ENCODE peak calls at places on chromosome 11, in six cellular contexts. One of them, this sample, is unnamed.

GRCh38 chr11:102010776-102011500 is 36.3 kb upstream of the CFAP300 start:
- DNase-seq in HepG2: peak; percentile 53
- DNase-seq in SK-N-SH: peak; percentile 17
- DNase-seq in A549: peak; percentile 77
- DNase-seq in GM12878: no peak
- DNase-seq in K562: no peak
- DNase-seq in this sample: peak; percentile 82

GRCh38 chr11:112878228-112878627 is 83.0 kb upstream of the NCAM1 start:
- DNase-seq in GM12878: no peak
- DNase-seq in A549: no peak
- DNase-seq in K562: no peak
- DNase-seq in HepG2: no peak
- DNase-seq in SK-N-SH: no peak
- DNase-seq in this sample: no peak

GRCh38 chr11:21625982-21626381 is 566.9 kb upstream of the ANO5 start:
- DNase-seq in HepG2: no peak
- DNase-seq in GM12878: no peak
- DNase-seq in K562: no peak
- DNase-seq in SK-N-SH: no peak
- DNase-seq in A549: no peak
- DNase-seq in this sample: no peak

GRCh38 chr11:67406969-67407699 is 3.3 kb downstream of the TBC1D10C start:
- DNase-seq in K562: no peak
- DNase-seq in A549: no peak
- DNase-seq in SK-N-SH: peak; percentile 36
- DNase-seq in GM12878: no peak
- DNase-seq in HepG2: no peak
- DNase-seq in this sample: no peak

GRCh38 chr11:133476570-133477262 is 55.6 kb downstream of the OPCML start:
- DNase-seq in K562: no peak
- DNase-seq in HepG2: no peak
- DNase-seq in SK-N-SH: no peak
- DNase-seq in A549: no peak
- DNase-seq in GM12878: no peak
- DNase-seq in this sample: no peak

GRCh38 chr11:66924272-66924671 is 33.9 kb downstream of the PC start:
- DNase-seq in A549: no peak
- DNase-seq in K562: no peak
- DNase-seq in HepG2: no peak
- DNase-seq in SK-N-SH: no peak
- DNase-seq in GM12878: no peak
- DNase-seq in this sample: no peak

GRCh38 chr11:69369945-69370344 is 76.0 kb downstream of the MYEOV start:
- DNase-seq in K562: no peak
- DNase-seq in HepG2: no peak
- DNase-seq in A549: no peak
- DNase-seq in SK-N-SH: no peak
- DNase-seq in GM12878: no peak
- DNase-seq in this sample: no peak

GRCh38 chr11:15468471-15468870 is 353.7 kb downstream of the INSC start:
- DNase-seq in A549: no peak
- DNase-seq in GM12878: no peak
- DNase-seq in HepG2: no peak
- DNase-seq in K562: no peak
- DNase-seq in SK-N-SH: no peak
- DNase-seq in this sample: peak; percentile 10

GRCh38 chr11:128501008-128501407 is 86.3 kb downstream of the ETS1 start:
- DNase-seq in GM12878: no peak
- DNase-seq in A549: no peak
- DNase-seq in SK-N-SH: no peak
- DNase-seq in K562: no peak
- DNase-seq in HepG2: no peak
- DNase-seq in this sample: no peak

GRCh38 chr11:61700221-61700620 is 20.0 kb downstream of the DAGLA start:
- DNase-seq in GM12878: no peak
- DNase-seq in A549: peak; percentile 88
- DNase-seq in SK-N-SH: no peak
- DNase-seq in HepG2: peak; percentile 46
- DNase-seq in K562: peak; percentile 63
- DNase-seq in this sample: peak; percentile 51

GRCh38 chr11:92286718-92287117 is 62.1 kb downstream of the FAT3 start:
- DNase-seq in GM12878: no peak
- DNase-seq in HepG2: no peak
- DNase-seq in K562: no peak
- DNase-seq in A549: no peak
- DNase-seq in SK-N-SH: no peak
- DNase-seq in this sample: no peak

GRCh38 chr11:76796511-76797203 is 13.5 kb downstream of the TSKU start:
- DNase-seq in K562: no peak
- DNase-seq in A549: no peak
- DNase-seq in SK-N-SH: no peak
- DNase-seq in HepG2: no peak
- DNase-seq in GM12878: no peak
- DNase-seq in this sample: no peak

GRCh38 chr11:1554981-1555712 is 16.9 kb downstream of the DUSP8 start:
- DNase-seq in SK-N-SH: no peak
- DNase-seq in GM12878: no peak
- DNase-seq in K562: no peak
- DNase-seq in HepG2: no peak
- DNase-seq in A549: no peak
- DNase-seq in this sample: no peak

GRCh38 chr11:97729546-97730272 is 1291.0 kb upstream of the CNTN5 start:
- DNase-seq in SK-N-SH: no peak
- DNase-seq in A549: no peak
- DNase-seq in GM12878: no peak
- DNase-seq in K562: no peak
- DNase-seq in HepG2: no peak
- DNase-seq in this sample: no peak

GRCh38 chr11:57324154-57324885 is 432 bp downstream of the TNKS1BP1 start:
- DNase-seq in K562: peak; percentile 80
- DNase-seq in A549: peak; percentile 52
- DNase-seq in SK-N-SH: peak; percentile 94
- DNase-seq in HepG2: no peak
- DNase-seq in GM12878: no peak
- DNase-seq in this sample: peak; percentile 48

GRCh38 chr11:96307748-96308133 is 35.3 kb downstream of the MAML2 start:
- DNase-seq in HepG2: no peak
- DNase-seq in A549: peak; percentile 63
- DNase-seq in K562: no peak
- DNase-seq in SK-N-SH: no peak
- DNase-seq in GM12878: no peak
- DNase-seq in this sample: peak; percentile 95

GRCh38 chr11:72828692-72829101 is 14.5 kb downstream of the ATG16L2 start:
- DNase-seq in SK-N-SH: no peak
- DNase-seq in HepG2: no peak
- DNase-seq in A549: no peak
- DNase-seq in GM12878: no peak
- DNase-seq in K562: no peak
- DNase-seq in this sample: no peak

GRCh38 chr11:79039122-79039521 is 401.7 kb downstream of the TENM4 start:
- DNase-seq in SK-N-SH: no peak
- DNase-seq in GM12878: no peak
- DNase-seq in K562: no peak
- DNase-seq in A549: no peak
- DNase-seq in HepG2: no peak
- DNase-seq in this sample: peak; percentile 66

GRCh38 chr11:130631119-130631518 is 182.7 kb downstream of the ADAMTS15 start:
- DNase-seq in A549: peak; percentile 70
- DNase-seq in HepG2: no peak
- DNase-seq in K562: no peak
- DNase-seq in SK-N-SH: no peak
- DNase-seq in GM12878: no peak
- DNase-seq in this sample: peak; percentile 95

GRCh38 chr11:126561327-126561893 is 205.9 kb downstream of the ST3GAL4 start:
- DNase-seq in GM12878: no peak
- DNase-seq in A549: peak; percentile 10
- DNase-seq in HepG2: peak; percentile 34
- DNase-seq in SK-N-SH: no peak
- DNase-seq in K562: peak; percentile 47
- DNase-seq in this sample: peak; percentile 69

GRCh38 chr11:44817207-44817944 is 90.6 kb downstream of the TSPAN18 start:
- DNase-seq in A549: no peak
- DNase-seq in HepG2: no peak
- DNase-seq in GM12878: no peak
- DNase-seq in SK-N-SH: no peak
- DNase-seq in K562: no peak
- DNase-seq in this sample: peak; percentile 27

GRCh38 chr11:127454856-127455255 is 454.3 kb upstream of the KIRREL3 start:
- DNase-seq in GM12878: no peak
- DNase-seq in HepG2: no peak
- DNase-seq in K562: no peak
- DNase-seq in SK-N-SH: no peak
- DNase-seq in A549: no peak
- DNase-seq in this sample: no peak

GRCh38 chr11:64914123-64914522 is 2.9 kb downstream of the ATG2A start:
- DNase-seq in HepG2: no peak
- DNase-seq in GM12878: no peak
- DNase-seq in SK-N-SH: no peak
- DNase-seq in K562: no peak
- DNase-seq in A549: no peak
- DNase-seq in this sample: no peak

GRCh38 chr11:64916040-64916847 is 765 bp downstream of the ATG2A start:
- DNase-seq in A549: peak; percentile 76
- DNase-seq in K562: peak; percentile 70
- DNase-seq in SK-N-SH: peak; percentile 70
- DNase-seq in HepG2: peak; percentile 55
- DNase-seq in GM12878: no peak
- DNase-seq in this sample: peak; percentile 33

GRCh38 chr11:64916848-64917662 is at the start of gene ATG2A:
- DNase-seq in HepG2: peak; percentile 99
- DNase-seq in A549: peak; percentile 99
- DNase-seq in GM12878: peak; percentile 99
- DNase-seq in SK-N-SH: peak; percentile 97
- DNase-seq in K562: peak; percentile 93
- DNase-seq in this sample: peak; percentile 100

GRCh38 chr11:64913171-64913727 is 3.8 kb downstream of the ATG2A start:
- DNase-seq in GM12878: no peak
- DNase-seq in A549: no peak
- DNase-seq in K562: no peak
- DNase-seq in HepG2: no peak
- DNase-seq in SK-N-SH: no peak
- DNase-seq in this sample: no peak

DNA sequence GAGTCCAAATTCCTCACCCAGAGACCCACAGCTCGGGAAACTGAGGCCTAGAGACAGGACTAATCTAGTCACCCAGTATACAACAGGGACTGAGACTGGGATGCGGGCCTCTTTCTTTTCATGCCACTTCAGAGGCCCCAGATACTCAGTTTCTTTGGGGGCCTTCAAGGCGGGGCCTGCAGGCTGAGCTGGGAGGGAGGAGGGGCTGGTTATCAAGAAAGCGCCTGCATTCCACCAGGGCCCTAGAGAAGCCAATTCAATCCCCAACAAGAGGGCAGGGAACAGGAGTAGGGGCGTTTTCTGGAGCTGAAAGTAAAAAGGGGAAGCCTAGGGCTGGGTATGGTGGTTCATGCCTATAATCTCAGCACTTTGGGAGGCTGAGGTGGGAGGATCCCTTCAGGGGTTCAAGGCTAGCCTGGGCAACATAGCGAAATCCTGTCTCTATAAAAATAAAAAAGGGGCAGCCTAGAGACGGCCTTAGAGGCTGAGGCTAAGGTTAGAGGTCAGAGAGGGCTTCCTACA is 1.6 kb downstream of the ATG2A start:
- DNase-seq in HepG2: no peak
- DNase-seq in A549: no peak
- DNase-seq in SK-N-SH: no peak
- DNase-seq in K562: no peak
- DNase-seq in GM12878: no peak
- DNase-seq in this sample: no peak
- TF ChIP-seq SMC3 in HepG2: no peak
- TF ChIP-seq SMC3 in A549: no peak
- TF ChIP-seq SMC3 in SK-N-SH: no peak
- TF ChIP-seq SMC3 in K562: no peak
- TF ChIP-seq SMC3 in GM12878: no peak
- TF ChIP-seq SMC3 in this sample: no peak

DNA sequence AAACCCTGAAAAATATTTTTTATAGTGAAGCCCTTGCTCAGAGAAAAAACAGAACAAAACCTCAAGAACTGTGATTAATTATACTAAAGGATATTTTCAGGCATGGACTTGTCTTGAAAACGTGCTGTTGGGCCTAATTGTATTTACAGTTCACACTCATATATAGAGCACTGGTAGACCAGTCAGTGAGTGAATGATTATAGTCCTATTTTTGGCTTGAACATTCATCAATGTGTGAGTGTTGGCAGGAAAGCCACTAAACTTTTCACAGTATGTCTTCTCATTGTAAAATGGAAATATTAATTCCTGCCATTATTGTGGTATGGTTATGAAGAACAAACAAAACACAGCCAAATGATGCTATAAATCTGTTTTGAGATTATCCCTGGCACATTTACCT is 462.8 kb downstream of the KCNA4 start:
- DNase-seq in SK-N-SH: no peak
- DNase-seq in A549: no peak
- DNase-seq in GM12878: no peak
- DNase-seq in HepG2: no peak
- DNase-seq in K562: no peak
- DNase-seq in this sample: no peak
- TF ChIP-seq SMC3 in SK-N-SH: no peak
- TF ChIP-seq SMC3 in A549: no peak
- TF ChIP-seq SMC3 in GM12878: no peak
- TF ChIP-seq SMC3 in HepG2: no peak
- TF ChIP-seq SMC3 in K562: no peak
- TF ChIP-seq SMC3 in this sample: no peak

DNA sequence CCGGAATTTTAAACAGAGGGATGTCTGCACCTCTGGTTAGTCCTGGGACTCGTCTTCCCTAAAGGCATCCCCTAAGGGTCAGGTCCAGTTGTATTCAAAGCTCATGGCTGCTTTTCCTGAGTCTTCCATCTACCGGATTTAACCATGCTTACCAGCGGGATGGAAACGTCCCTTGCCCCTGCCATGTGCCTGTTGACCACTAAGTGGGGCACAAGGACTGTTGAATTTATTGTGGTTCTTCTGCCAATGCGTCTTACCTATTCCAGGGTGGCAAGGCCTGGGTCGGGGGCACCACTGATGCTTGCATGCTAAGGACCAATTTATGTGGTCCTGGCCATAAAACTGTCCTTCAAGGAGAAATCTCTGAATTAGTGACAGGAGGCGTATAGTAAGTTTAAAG is 25.6 kb downstream of the ANKRD42 start:
- DNase-seq in A549: peak; percentile 27
- DNase-seq in HepG2: peak; percentile 22
- DNase-seq in GM12878: no peak
- DNase-seq in SK-N-SH: peak; percentile 23
- DNase-seq in K562: no peak
- DNase-seq in this sample: no peak
- TF ChIP-seq SMC3 in A549: no peak
- TF ChIP-seq SMC3 in HepG2: peak; percentile 65
- TF ChIP-seq SMC3 in GM12878: peak; percentile 19
- TF ChIP-seq SMC3 in SK-N-SH: peak; percentile 22
- TF ChIP-seq SMC3 in K562: no peak
- TF ChIP-seq SMC3 in this sample: no peak

DNA sequence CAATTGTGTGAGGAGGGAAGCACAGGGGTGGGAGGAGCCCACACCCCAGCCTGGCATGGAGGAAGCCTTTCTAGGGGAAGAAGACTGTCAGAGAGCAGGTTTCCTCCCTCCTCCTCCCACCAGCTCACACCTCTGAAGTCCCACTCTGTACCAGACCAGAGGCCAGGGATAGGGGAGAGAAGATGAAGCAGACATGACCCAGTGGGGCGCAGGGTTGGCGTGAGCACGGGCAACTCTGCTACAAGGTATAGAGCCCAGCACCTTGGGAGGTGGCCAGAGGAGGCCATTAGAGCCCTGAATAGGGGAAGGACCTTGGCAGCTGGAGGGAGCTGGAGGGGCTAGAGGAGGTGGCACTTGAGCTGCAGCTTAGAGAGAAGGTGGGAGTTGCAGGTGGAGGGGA is 15.9 kb downstream of the SLCO2B1 start:
- DNase-seq in SK-N-SH: no peak
- DNase-seq in A549: no peak
- DNase-seq in GM12878: no peak
- DNase-seq in K562: no peak
- DNase-seq in HepG2: no peak
- DNase-seq in this sample: no peak
- TF ChIP-seq SMC3 in SK-N-SH: no peak
- TF ChIP-seq SMC3 in A549: no peak
- TF ChIP-seq SMC3 in GM12878: no peak
- TF ChIP-seq SMC3 in K562: no peak
- TF ChIP-seq SMC3 in HepG2: no peak
- TF ChIP-seq SMC3 in this sample: no peak

This sample was measured in IMR-90.